ENCODE peak calls at places on chromosomes 7 and 10, in nine cellular contexts. U, Y, C, A, W, R, E, Q and Z are unnamed samples.

GRCh38 chr10:71998840-71999194 is 34.6 kb downstream of the CHST3 start:
- DNase-seq in U (peak; percentile 88), Y (no peak), C (no peak), A (peak; percentile 86), W (no peak), R (peak; percentile 62), E (peak; percentile 58), Q (no peak), Z (no peak)

GRCh38 chr7:130154131-130154500 is 51.1 kb downstream of the TMEM209 start:
- DNase-seq in U (no peak), Y (no peak), C (peak; percentile 96), A (no peak), W (no peak), R (no peak), E (peak; percentile 50), Q (no peak), Z (no peak)

GRCh38 chr10:112722758-112723157 is 227.3 kb upstream of the TCF7L2 start:
- DNase-seq in U (no peak), Y (no peak), C (no peak), A (no peak), W (no peak), R (no peak), E (no peak), Q (no peak), Z (no peak)

GRCh38 chr10:6347391-6347951 is 144.7 kb downstream of the PFKFB3 start:
- DNase-seq in U (peak; percentile 20), Y (peak; percentile 58), C (peak; percentile 80), A (no peak), W (no peak), R (no peak), E (no peak), Q (peak; percentile 45), Z (peak; percentile 30)

GRCh38 chr7:18958627-18959026 is 158.8 kb downstream of the TWIST1 start:
- DNase-seq in U (peak; percentile 51), Y (no peak), C (no peak), A (no peak), W (no peak), R (no peak), E (no peak), Q (no peak), Z (no peak)

GRCh38 chr7:98933321-98933720 is 55.0 kb downstream of the TRRAP start:
- DNase-seq in U (no peak), Y (no peak), C (no peak), A (no peak), W (no peak), R (no peak), E (no peak), Q (no peak), Z (no peak)

GRCh38 chr10:5557040-5557721 is 32.4 kb downstream of the CALML3 start:
- DNase-seq in U (no peak), Y (no peak), C (no peak), A (peak; percentile 54), W (no peak), R (peak; percentile 22), E (no peak), Q (no peak), Z (no peak)

GRCh38 chr10:62443866-62444265 is 69.7 kb downstream of the ZNF365 start:
- DNase-seq in U (no peak), Y (no peak), C (no peak), A (no peak), W (no peak), R (no peak), E (no peak), Q (no peak), Z (no peak)

GRCh38 chr10:62433181-62433692 is 59.1 kb downstream of the ZNF365 start:
- DNase-seq in U (peak; percentile 97), Y (no peak), C (no peak), A (peak; percentile 84), W (no peak), R (peak; percentile 30), E (no peak), Q (peak; percentile 16), Z (peak; percentile 37)

GRCh38 chr7:112572669-112573301 is 92.0 kb downstream of the LSMEM1 start:
- DNase-seq in U (no peak), Y (no peak), C (peak; percentile 17), A (no peak), W (no peak), R (no peak), E (peak; percentile 80), Q (no peak), Z (no peak)

GRCh38 chr7:72754312-72754711 is 73.7 kb downstream of the TYW1B start:
- DNase-seq in U (no peak), Y (no peak), C (no peak), A (no peak), W (no peak), R (no peak), E (no peak), Q (no peak), Z (no peak)

GRCh38 chr7:105664816-105665525 is 83.7 kb upstream of the EFCAB10 start:
- DNase-seq in U (peak; percentile 88), Y (no peak), C (peak; percentile 41), A (no peak), W (no peak), R (no peak), E (no peak), Q (no peak), Z (no peak)

GRCh38 chr10:89478739-89479116 is 56.7 kb downstream of the SLC16A12 start:
- DNase-seq in U (peak; percentile 16), Y (no peak), C (no peak), A (no peak), W (no peak), R (no peak), E (no peak), Q (no peak), Z (no peak)

GRCh38 chr10:30701471-30702173 is 72.1 kb upstream of the LYZL2 start:
- DNase-seq in U (peak; percentile 68), Y (no peak), C (peak; percentile 84), A (no peak), W (peak; percentile 30), R (no peak), E (peak; percentile 29), Q (peak; percentile 71), Z (peak; percentile 75)

GRCh38 chr10:73043766-73044377 is 52.8 kb downstream of the P4HA1 start:
- DNase-seq in U (peak; percentile 5), Y (no peak), C (no peak), A (no peak), W (no peak), R (no peak), E (no peak), Q (no peak), Z (no peak)

GRCh38 chr7:100156331-100157068 is 2.0 kb downstream of the TRAPPC14 start:
- DNase-seq in U (no peak), Y (peak; percentile 46), C (no peak), A (no peak), W (no peak), R (no peak), E (no peak), Q (no peak), Z (no peak)

GRCh38 chr10:132494831-132495230 is 42.8 kb upstream of the INPP5A start:
- DNase-seq in U (no peak), Y (no peak), C (no peak), A (peak; percentile 9), W (no peak), R (no peak), E (no peak), Q (no peak), Z (no peak)

GRCh38 chr7:13982940-13983677 is 6.4 kb downstream of the ETV1 start:
- DNase-seq in U (no peak), Y (no peak), C (no peak), A (no peak), W (no peak), R (no peak), E (no peak), Q (no peak), Z (no peak)

GRCh38 chr10:80409121-80409520 is 770 bp downstream of the PRXL2A start:
- DNase-seq in U (no peak), Y (no peak), C (no peak), A (no peak), W (no peak), R (no peak), E (peak; percentile 52), Q (no peak), Z (no peak)

GRCh38 chr7:27554826-27555225 is 107.9 kb downstream of the HIBADH start:
- DNase-seq in U (no peak), Y (no peak), C (no peak), A (no peak), W (no peak), R (no peak), E (no peak), Q (no peak), Z (no peak)

GRCh38 chr7:81983421-81983820 is 213.6 kb upstream of the HGF start:
- DNase-seq in U (no peak), Y (no peak), C (no peak), A (no peak), W (no peak), R (no peak), E (no peak), Q (no peak), Z (no peak)

GRCh38 chr7:65239707-65240352 is 133.8 kb upstream of the ZNF92 start:
- DNase-seq in U (peak; percentile 45), Y (no peak), C (no peak), A (no peak), W (no peak), R (no peak), E (peak; percentile 30), Q (no peak), Z (no peak)

GRCh38 chr7:143965280-143965679 is 10.6 kb downstream of the OR2F1 start:
- DNase-seq in U (no peak), Y (no peak), C (no peak), A (no peak), W (no peak), R (no peak), E (no peak), Q (no peak), Z (no peak)

GRCh38 chr10:111756541-111757061 is 427.0 kb downstream of the GPAM start:
- DNase-seq in U (peak; percentile 4), Y (peak; percentile 7), C (peak; percentile 26), A (peak; percentile 68), W (no peak), R (no peak), E (peak; percentile 21), Q (no peak), Z (no peak)

GRCh38 chr10:73920084-73920483 is 9.2 kb downstream of the PLAU start:
- DNase-seq in U (no peak), Y (peak; percentile 48), C (peak; percentile 74), A (peak; percentile 83), W (no peak), R (peak; percentile 51), E (peak; percentile 32), Q (no peak), Z (peak; percentile 85)

GRCh38 chr10:110081914-110082313 is 74.1 kb downstream of the ADD3 start:
- DNase-seq in U (peak; percentile 64), Y (no peak), C (no peak), A (no peak), W (no peak), R (no peak), E (no peak), Q (no peak), Z (peak; percentile 16)